ENCODE peak calls at places on chromosomes 2 and 18, in nine cellular contexts. J is SJSA1; Q is upper lobe of right lung; K is aorta; G is neural progenitor cell; H is fibroblast of lung; O is thoracic aorta; M is CD4-positive, alpha-beta memory T cell; D is tibial nerve. U is an unnamed sample. For H3K27me3, the result is how much of the 10 kb centered on the place peaks cover.

GRCh38 chr2:114192362-114192761 is 250.1 kb upstream of the DPP10 start:
- DNase-seq in O (no peak), G (no peak), K (no peak), J (no peak), D (no peak), H (no peak), M (no peak), Q (no peak), U (no peak)

GRCh38 chr2:215619989-215620388 is 184.1 kb upstream of the FN1 start:
- DNase-seq in H (no peak), Q (peak), D (no peak), M (no peak), J (no peak), O (no peak), K (peak), G (no peak), U (no peak)

GRCh38 chr2:180730976-180731375 is 249.4 kb upstream of the UBE2E3 start:
- DNase-seq in G (no peak), D (no peak), J (no peak), M (no peak), K (no peak), Q (no peak), H (peak), O (no peak), U (no peak)

GRCh38 chr2:69997296-69998184 is 36.1 kb upstream of the ASPRV1 start:
- DNase-seq in M (no peak), O (no peak), G (no peak), D (peak), K (no peak), J (peak), Q (no peak), H (no peak), U (no peak)

GRCh38 chr2:88342749-88343148 is 109.7 kb downstream of the FOXI3 start:
- DNase-seq in H (no peak), G (no peak), D (no peak), M (no peak), J (no peak), K (no peak), O (no peak), Q (no peak), U (no peak)

GRCh38 chr2:226622484-226622883 is 177.1 kb downstream of the IRS1 start:
- DNase-seq in G (no peak), K (no peak), H (no peak), J (no peak), Q (no peak), M (no peak), D (no peak), O (no peak), U (no peak)

GRCh38 chr2:217248312-217248935 is 388.6 kb upstream of the TNP1 start:
- DNase-seq in K (peak), G (no peak), Q (peak), O (no peak), D (peak), J (peak), M (no peak), H (peak), U (no peak)

GRCh38 chr18:27838230-27838629 is 338.7 kb downstream of the CDH2 start:
- DNase-seq in G (no peak), K (no peak), D (no peak), O (no peak), H (no peak), M (no peak), J (no peak), Q (no peak), U (no peak)

GRCh38 chr2:111698743-111699554 is 185.0 kb downstream of the ANAPC1 start:
- DNase-seq in D (peak), J (peak), O (peak), Q (peak), K (peak), H (peak), M (peak), G (no peak), U (peak)

GRCh38 chr2:86470890-86471289 is 29.7 kb downstream of the KDM3A start:
- DNase-seq in H (no peak), K (no peak), Q (no peak), O (no peak), J (no peak), G (no peak), M (no peak), D (no peak), U (no peak)

GRCh38 chr2:216651370-216651881 is 18.2 kb downstream of the IGFBP2 start:
- DNase-seq in H (peak), K (no peak), G (no peak), M (no peak), J (no peak), D (no peak), O (no peak), Q (no peak), U (no peak)

GRCh38 chr2:230738391-230738811 is 25.8 kb downstream of the CAB39 start:
- DNase-seq in K (no peak), Q (no peak), M (no peak), J (peak), O (no peak), G (no peak), D (no peak), H (peak), U (no peak)

GRCh38 chr18:48829443-48830149 is 121.2 kb downstream of the SMAD7 start:
- DNase-seq in J (no peak), G (peak), Q (peak), O (no peak), D (no peak), H (no peak), M (no peak), K (peak), U (no peak)

GRCh38 chr2:188142636-188143035 is 149.0 kb upstream of the GULP1 start:
- DNase-seq in Q (no peak), D (no peak), J (peak), K (no peak), G (no peak), H (peak), M (no peak), O (no peak), U (no peak)

GRCh38 chr18:27382477-27383216 is 197.5 kb upstream of the CHST9 start:
- DNase-seq in Q (no peak), O (no peak), H (no peak), M (no peak), D (no peak), K (no peak), G (no peak), J (no peak), U (no peak)

GRCh38 chr18:77547757-77548156 is 298.1 kb downstream of the GALR1 start:
- DNase-seq in D (no peak), K (no peak), O (no peak), H (no peak), M (no peak), J (no peak), G (no peak), Q (no peak), U (no peak)

GRCh38 chr2:110101280-110101844 is 14.3 kb downstream of the MALL start:
- DNase-seq in Q (peak), H (peak), M (no peak), D (peak), K (peak), G (no peak), J (peak), O (peak), U (no peak)

GRCh38 chr2:84424152-84424551 is 34.9 kb downstream of the SUCLG1 start:
- DNase-seq in K (no peak), Q (no peak), J (peak), H (peak), D (no peak), O (no peak), M (peak), G (no peak), U (no peak)

GRCh38 chr2:113406114-113406513 is 31.4 kb upstream of the ZNG1B start:
- DNase-seq in G (peak), O (no peak), M (no peak), H (no peak), J (no peak), K (no peak), D (no peak), Q (no peak), U (no peak)

GRCh38 chr2:237623428-237624403 is 3.7 kb upstream of the LRRFIP1 start:
- DNase-seq in Q (peak), K (no peak), O (no peak), G (no peak), D (no peak), M (no peak), H (no peak), J (no peak), U (no peak)

GRCh38 chr18:67232406-67232805 is 284.1 kb downstream of the DSEL start:
- DNase-seq in Q (no peak), D (no peak), M (no peak), H (peak), G (no peak), O (no peak), J (peak), K (no peak), U (no peak)

GRCh38 chr2:33681333-33681732 is 82.2 kb upstream of the FAM98A start:
- DNase-seq in Q (no peak), O (no peak), J (no peak), H (peak), D (no peak), K (no peak), G (no peak), M (no peak), U (no peak)

GRCh38 chr18:23042133-23042532 is 93.2 kb upstream of the CABLES1 start:
- DNase-seq in O (no peak), M (no peak), K (no peak), H (no peak), G (no peak), Q (no peak), J (no peak), D (no peak), U (no peak)

GRCh38 chr2:16313235-16313980 is 352.2 kb downstream of the CYRIA start:
- DNase-seq in K (no peak), J (no peak), M (no peak), G (no peak), Q (no peak), H (no peak), D (no peak), O (no peak), U (no peak)

GRCh38 chr2:201353116-201353515 is 4.0 kb downstream of the FLACC1 start:
- DNase-seq in M (no peak), H (peak), J (no peak), Q (no peak), K (no peak), O (no peak), G (no peak), D (no peak), U (no peak)

GRCh38 chr2:160091381-160091780 is 29.0 kb upstream of the PLA2R1 start:
- DNase-seq in K (no peak), O (no peak), D (no peak), G (no peak), M (no peak), J (no peak), Q (no peak), H (peak), U (no peak)

GRCh38 chr2:43402002-43402401 is 175.6 kb upstream of the ZFP36L2 start:
- DNase-seq in K (no peak), H (no peak), G (no peak), O (no peak), J (no peak), Q (no peak), M (no peak), D (no peak), U (no peak)

GRCh38 chr18:58101291-58101706 is 57.3 kb downstream of the NEDD4L start:
- DNase-seq in H (no peak), K (no peak), G (peak), Q (no peak), J (no peak), O (no peak), M (no peak), D (no peak), U (no peak)

GRCh38 chr2:121456325-121456724 is 74.4 kb upstream of the RNU4ATAC start:
- DNase-seq in Q (no peak), K (no peak), D (no peak), H (no peak), O (no peak), M (no peak), J (no peak), G (no peak), U (no peak)

GRCh38 chr2:47126783-47127182 is 28.3 kb downstream of the STPG4 start:
- DNase-seq in H (no peak), K (no peak), Q (no peak), O (no peak), M (no peak), J (no peak), D (no peak), G (no peak), U (no peak)

GRCh38 chr18:63161728-63162195 is 157.8 kb downstream of the BCL2 start:
- DNase-seq in D (no peak), G (no peak), O (peak), Q (peak), H (peak), J (peak), M (peak), K (peak), U (peak)

GRCh38 chr2:102051659-102052366 is 60.1 kb downstream of the IL1R2 start:
- DNase-seq in Q (no peak), O (no peak), H (peak), M (no peak), J (no peak), K (no peak), D (no peak), G (no peak), U (no peak)

GRCh38 chr2:96885432-96886137 is 15.7 kb upstream of the SEMA4C start:
- DNase-seq in O (no peak), H (no peak), D (no peak), K (no peak), J (no peak), Q (no peak), G (no peak), M (no peak), U (no peak)

GRCh38 chr2:96888082-96889011 is 18.5 kb upstream of the SEMA4C start:
- DNase-seq in K (no peak), J (no peak), M (no peak), O (no peak), D (no peak), G (no peak), H (no peak), Q (peak), U (no peak)

GRCh38 chr2:96884299-96885156 is 14.6 kb upstream of the SEMA4C start:
- DNase-seq in G (no peak), K (no peak), Q (no peak), D (no peak), O (no peak), H (no peak), J (no peak), M (no peak), U (no peak)

GRCh38 chr2:96890252-96890651 is 20.4 kb upstream of the SEMA4C start:
- DNase-seq in O (no peak), K (no peak), Q (no peak), H (no peak), G (peak), J (no peak), D (no peak), M (no peak), U (no peak)

DNA sequence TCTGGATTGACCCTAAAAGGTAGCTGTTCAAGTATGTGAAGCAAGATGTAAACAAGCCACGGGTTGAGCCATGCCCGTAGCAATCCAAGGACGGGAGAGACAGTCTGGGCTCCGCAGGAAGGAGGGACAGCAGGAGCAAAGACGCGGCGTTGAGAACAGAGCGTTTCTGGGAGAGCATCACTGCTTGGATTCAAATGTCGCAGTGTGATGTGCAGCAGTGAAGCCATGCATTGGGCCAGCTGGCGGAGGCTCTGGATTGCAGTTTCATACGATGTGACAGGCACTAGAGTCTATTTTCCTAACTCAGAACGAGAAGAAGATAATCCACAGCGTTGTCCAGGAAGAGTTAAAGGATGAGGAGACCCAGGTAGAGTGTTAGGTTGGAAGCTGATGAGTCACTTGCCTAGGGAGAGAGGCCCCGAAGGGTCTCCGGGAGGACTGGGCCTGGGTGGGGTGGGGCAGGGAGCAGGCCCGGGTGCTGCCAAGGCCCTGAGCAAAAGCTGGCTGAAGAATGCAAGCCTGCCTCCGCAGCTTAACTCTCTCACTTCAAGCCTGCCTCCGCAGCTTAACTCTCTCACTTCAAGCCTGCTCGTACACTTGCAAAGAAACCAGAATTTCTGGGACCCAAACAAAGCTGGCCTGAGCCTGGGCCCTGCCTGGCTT is 17.7 kb upstream of the SEMA4C start:
- DNase-seq in M (no peak), D (no peak), O (no peak), G (peak), H (peak), Q (peak), J (no peak), K (peak), U (no peak)
- H3K27ac ChIP-seq in M (no peak), D (peak), O (peak), G (no peak), H (no peak), Q (peak), J (no peak), K (peak), U (no peak)

GRCh38 chr2:10873171-10873570 is 38.6 kb upstream of the KCNF1 start:
- DNase-seq in G (no peak), O (no peak), J (no peak), D (no peak), M (no peak), K (no peak), H (no peak), Q (no peak), U (no peak)

GRCh38 chr2:10876394-10876793 is 35.3 kb upstream of the KCNF1 start:
- DNase-seq in M (no peak), O (no peak), D (no peak), G (no peak), Q (no peak), H (no peak), J (no peak), K (no peak), U (no peak)

GRCh38 chr2:10875126-10875525 is 36.6 kb upstream of the KCNF1 start:
- DNase-seq in J (no peak), M (no peak), O (no peak), Q (no peak), D (no peak), K (no peak), G (no peak), H (no peak), U (no peak)

GRCh38 chr2:10871978-10872377 is 39.8 kb upstream of the KCNF1 start:
- DNase-seq in D (no peak), J (no peak), M (no peak), K (no peak), Q (no peak), O (no peak), G (no peak), H (no peak), U (no peak)

DNA sequence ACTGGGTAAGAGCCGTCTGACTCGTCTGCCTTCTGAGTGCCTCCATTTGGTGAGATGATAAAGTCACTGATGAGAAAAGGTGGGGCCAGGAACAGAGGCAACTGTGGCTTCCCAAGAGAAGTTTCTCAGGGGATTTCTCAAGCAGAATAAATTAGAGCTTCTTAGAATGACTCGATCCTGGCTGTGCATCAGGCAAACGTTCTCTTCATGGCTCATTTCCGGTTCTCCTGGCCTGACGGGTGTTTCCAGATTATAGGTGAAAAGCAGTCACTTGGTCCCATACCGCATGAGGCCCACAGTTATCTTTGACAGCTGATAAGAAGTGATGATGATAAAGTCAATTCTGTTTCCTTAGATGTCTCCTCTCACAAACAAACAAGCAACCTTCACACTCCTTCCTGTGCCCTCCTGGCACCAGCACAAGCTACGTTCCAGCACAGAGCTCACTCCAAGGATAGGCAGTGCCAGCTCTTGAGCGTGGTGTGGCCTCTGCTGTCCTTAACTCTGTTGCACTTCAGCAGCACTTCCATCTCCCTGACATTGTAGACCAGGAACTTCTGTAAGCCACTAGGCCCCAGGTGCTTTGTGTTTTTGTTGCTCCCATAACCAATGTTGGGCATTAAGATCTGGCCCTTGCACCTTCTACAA is 37.8 kb upstream of the KCNF1 start:
- DNase-seq in K (no peak), O (no peak), D (no peak), H (no peak), Q (no peak), J (no peak), G (no peak), M (no peak), U (no peak)
- H3K27me3 ChIP-seq in K (under half), O (under half), D (under half), H (under half), Q (under half), J (under half), G (under half), M (under half), U (under half)

DNA sequence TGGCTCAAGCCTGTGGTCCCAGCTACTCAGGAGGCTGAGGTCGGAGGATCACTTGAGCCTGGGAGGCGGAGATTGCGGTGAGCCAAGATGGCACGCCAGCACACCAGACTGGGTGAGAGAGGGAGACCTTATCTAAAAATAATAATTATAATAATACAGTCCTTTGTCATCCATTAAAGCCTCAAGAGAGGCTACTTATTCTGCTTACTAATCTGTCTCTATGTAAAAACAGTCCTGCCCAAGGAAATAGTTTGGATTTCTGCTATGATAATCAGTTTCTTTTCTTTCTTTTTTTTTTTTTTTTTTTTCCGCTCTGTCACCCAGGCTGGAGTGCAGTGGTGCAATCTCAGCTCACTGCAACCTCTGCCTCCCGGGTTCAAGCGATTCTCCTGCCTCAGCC is 228.3 kb downstream of the C1D start:
- DNase-seq in Q (no peak), M (no peak), O (no peak), D (no peak), J (no peak), K (no peak), G (no peak), H (no peak), U (no peak)
- H3K4me3 ChIP-seq in Q (no peak), M (no peak), O (no peak), D (no peak), J (no peak), K (no peak), G (no peak), H (no peak), U (no peak)

GRCh38 chr2:162828545-162828944 is 10.0 kb downstream of the KCNH7 start:
- DNase-seq in O (no peak), M (no peak), J (no peak), D (no peak), Q (no peak), K (no peak), H (no peak), G (no peak), U (no peak)

GRCh38 chr2:162821718-162822117 is 16.8 kb downstream of the KCNH7 start:
- DNase-seq in M (no peak), H (no peak), D (no peak), Q (no peak), G (no peak), J (no peak), O (no peak), K (no peak), U (no peak)

GRCh38 chr2:162825578-162825977 is 13.0 kb downstream of the KCNH7 start:
- DNase-seq in D (no peak), G (no peak), J (no peak), Q (no peak), H (no peak), M (no peak), O (no peak), K (no peak), U (no peak)

GRCh38 chr2:162824319-162824718 is 14.2 kb downstream of the KCNH7 start:
- DNase-seq in J (no peak), D (no peak), Q (no peak), K (no peak), G (peak), H (no peak), M (no peak), O (no peak), U (no peak)

GRCh38 chr2:162826901-162827300 is 11.7 kb downstream of the KCNH7 start:
- DNase-seq in Q (no peak), H (no peak), O (no peak), D (no peak), G (no peak), J (no peak), K (no peak), M (no peak), U (no peak)
- H3K27ac ChIP-seq in Q (no peak), H (no peak), O (no peak), D (no peak), G (no peak), J (no peak), K (no peak), M (no peak), U (no peak)

GRCh38 chr2:174338626-174339570 is 4.1 kb downstream of the SP9 start:
- DNase-seq in K (no peak), J (no peak), H (no peak), G (peak), O (no peak), M (peak), Q (no peak), D (no peak), U (no peak)

GRCh38 chr2:174340400-174341300 is 5.9 kb downstream of the SP9 start:
- DNase-seq in M (peak), J (no peak), O (no peak), Q (no peak), K (peak), H (no peak), G (peak), D (no peak), U (no peak)

GRCh38 chr2:174338155-174338495 is 3.4 kb downstream of the SP9 start:
- DNase-seq in M (peak), K (no peak), D (no peak), H (peak), O (no peak), G (no peak), J (no peak), Q (no peak), U (no peak)

GRCh38 chr2:174339971-174340399 is 5.2 kb downstream of the SP9 start:
- DNase-seq in O (no peak), J (no peak), G (peak), K (no peak), Q (no peak), H (no peak), D (no peak), M (peak), U (no peak)

GRCh38 chr2:174339571-174339966 is 4.8 kb downstream of the SP9 start:
- DNase-seq in J (no peak), K (no peak), Q (no peak), G (no peak), H (no peak), M (no peak), D (no peak), O (no peak), U (no peak)
- H3K27me3 ChIP-seq in J (under half), K (under half), Q (half or more), G (half or more), H (half or more), M (half or more), D (under half), O (half or more), U (half or more)